ENCODE peak calls at places on chromosomes 6 and 20, in four cellular contexts. U is AG04450, A is tibial artery, B is stomach. C is an unnamed sample.

GRCh38 chr20:49384437-49385434 is 97.7 kb downstream of the KCNB1 start:
- DNase-seq in B (peak; percentile 59), U (no peak), A (peak; percentile 79), C (peak; percentile 56)

GRCh38 chr6:117266948-117267347 is 1.6 kb downstream of the VGLL2 start:
- DNase-seq in A (no peak), B (no peak), U (no peak), C (no peak)

GRCh38 chr6:2498224-2498623 is 252.5 kb downstream of the MYLK4 start:
- DNase-seq in B (no peak), A (no peak), U (no peak), C (no peak)

GRCh38 chr6:6861995-6862394 is 245.8 kb upstream of the RREB1 start:
- DNase-seq in B (no peak), U (no peak), A (no peak), C (no peak)

GRCh38 chr20:35939264-35939663 is 15.0 kb downstream of the SCAND1 start:
- DNase-seq in B (no peak), U (no peak), A (no peak), C (no peak)

GRCh38 chr6:170152111-170152926 is 138.6 kb downstream of the DLL1 start:
- DNase-seq in B (peak; percentile 80), A (peak; percentile 63), U (no peak), C (no peak)

GRCh38 chr6:149755300-149756260 is 6.0 kb downstream of the PCMT1 start:
- DNase-seq in A (no peak), B (no peak), U (no peak), C (no peak)

GRCh38 chr6:24899647-24900325 is 36.0 kb downstream of the RIPOR2 start:
- DNase-seq in A (no peak), U (no peak), B (no peak), C (no peak)

GRCh38 chr20:38633577-38634093 is 32.0 kb downstream of the ARHGAP40 start:
- DNase-seq in B (peak; percentile 53), A (no peak), U (no peak), C (peak; percentile 65)

GRCh38 chr20:61762208-61762710 is 303.4 kb downstream of the TAF4 start:
- DNase-seq in B (no peak), A (peak; percentile 35), U (no peak), C (no peak)

GRCh38 chr6:140653985-140654384 is 1279.5 kb upstream of the CITED2 start:
- DNase-seq in A (no peak), B (no peak), U (no peak), C (no peak)

GRCh38 chr6:16321826-16322225 is 83.4 kb downstream of the GMPR start:
- DNase-seq in A (no peak), U (no peak), B (no peak), C (no peak)

GRCh38 chr20:37821691-37822655 is 81.0 kb upstream of the VSTM2L start:
- DNase-seq in A (no peak), U (peak; percentile 70), B (no peak), C (peak; percentile 89)

GRCh38 chr6:169934699-169935347 is 183.4 kb downstream of the ERMARD start:
- DNase-seq in A (no peak), U (no peak), B (no peak), C (no peak)

GRCh38 chr6:74651948-74652347 is 553.9 kb downstream of the COL12A1 start:
- DNase-seq in A (no peak), U (no peak), B (no peak), C (no peak)

GRCh38 chr6:68778356-68779020 is 143.4 kb downstream of the ADGRB3 start:
- DNase-seq in B (no peak), U (no peak), A (no peak), C (no peak)

GRCh38 chr6:43993881-43994523 is 133.2 kb downstream of the MRPL14 start:
- DNase-seq in U (no peak), B (no peak), A (peak; percentile 40), C (no peak)

GRCh38 chr6:34718867-34719441 is 22.4 kb upstream of the ILRUN start:
- DNase-seq in B (no peak), A (no peak), U (no peak), C (no peak)

GRCh38 chr6:40947876-40948514 is 91.0 kb downstream of the UNC5CL start:
- DNase-seq in B (no peak), A (no peak), U (no peak), C (peak; percentile 81)

GRCh38 chr6:130933712-130934200 is 106.5 kb downstream of the SMLR1 start:
- DNase-seq in U (no peak), B (no peak), A (peak; percentile 66), C (peak; percentile 72)

GRCh38 chr6:95867205-95867604 is 148.6 kb upstream of the FUT9 start:
- DNase-seq in A (no peak), B (no peak), U (no peak), C (no peak)

GRCh38 chr6:82783587-82784253 is 281.9 kb downstream of the UBE3D start:
- DNase-seq in B (no peak), U (no peak), A (no peak), C (no peak)

GRCh38 chr20:25205277-25206062 is 10.0 kb downstream of the ENTPD6 start:
- DNase-seq in U (no peak), A (no peak), B (peak; percentile 17), C (no peak)

GRCh38 chr6:28751963-28752350 is 171.8 kb downstream of the TRIM27 start:
- DNase-seq in U (no peak), A (no peak), B (no peak), C (no peak)

GRCh38 chr20:53907968-53908751 is 162.2 kb downstream of the BCAS1 start:
- DNase-seq in A (peak; percentile 5), B (no peak), U (no peak), C (no peak)

GRCh38 chr20:47546184-47547033 is 44.7 kb downstream of the NCOA3 start:
- DNase-seq in U (peak; percentile 83), A (no peak), B (no peak), C (no peak)

GRCh38 chr20:62651285-62652021 is 9.2 kb downstream of the SLCO4A1 start:
- DNase-seq in B (peak; percentile 88), A (peak; percentile 81), U (no peak), C (no peak)

GRCh38 chr6:12082368-12082767 is 70.3 kb downstream of the HIVEP1 start:
- DNase-seq in U (no peak), A (no peak), B (no peak), C (no peak)

GRCh38 chr6:24667378-24667803 is 514 bp downstream of the ACOT13 start:
- DNase-seq in U (no peak), A (no peak), B (no peak), C (no peak)

GRCh38 chr6:53837875-53838806 is 43.3 kb downstream of the LRRC1 start:
- DNase-seq in A (no peak), B (no peak), U (no peak), C (no peak)

GRCh38 chr20:8507231-8507630 is 375.2 kb downstream of the PLCB1 start:
- DNase-seq in U (no peak), B (no peak), A (no peak), C (no peak)

GRCh38 chr6:69594405-69594804 is 202.4 kb downstream of the LMBRD1 start:
- DNase-seq in A (no peak), U (no peak), B (no peak), C (no peak)

GRCh38 chr6:85669735-85670194 is 27.1 kb upstream of the SYNCRIP start:
- DNase-seq in U (no peak), B (no peak), A (no peak), C (peak; percentile 28)

GRCh38 chr6:133995758-133996157 is 42.7 kb downstream of the TBPL1 start:
- DNase-seq in B (no peak), A (no peak), U (no peak), C (no peak)

GRCh38 chr6:167565388-167565787 is 240.5 kb downstream of the TTLL2 start:
- DNase-seq in U (no peak), B (no peak), A (no peak), C (no peak)

DNA sequence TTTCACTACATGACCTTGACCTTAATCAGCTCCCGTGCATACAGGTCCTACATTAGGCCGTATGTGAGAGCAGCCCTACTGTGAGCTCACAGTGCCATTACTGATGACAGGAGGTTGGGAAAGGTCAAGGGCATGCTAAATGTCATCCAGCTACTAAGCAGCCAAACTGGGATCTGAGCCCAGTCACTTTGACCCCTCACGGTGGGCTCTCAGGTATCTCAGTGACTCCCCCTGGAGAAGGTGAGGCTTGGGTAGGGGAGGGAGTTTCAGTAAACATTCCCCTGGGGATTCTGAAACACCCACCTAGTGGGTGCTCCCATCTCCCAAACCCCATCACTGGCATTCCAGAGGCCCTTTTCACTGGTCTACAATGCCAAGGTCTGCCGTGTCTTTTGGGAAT is 61.5 kb downstream of the BFSP1 start:
- DNase-seq in B (no peak), A (no peak), U (no peak), C (no peak)
- H3K9me3 ChIP-seq in B (no peaks in the 10 kb centered on the region), A (no peaks in the 10 kb centered on the region), U (peaks cover 2% of the 10 kb centered on the region), C (peaks cover 2% of the 10 kb centered on the region)

GRCh38 chr6:27495386-27496135 is 22.7 kb upstream of the ZNF184 start:
- DNase-seq in A (peak; percentile 82), U (no peak), B (no peak), C (peak; percentile 97)
- H3K27ac ChIP-seq in A (peak overlapping the region; percentile 64), U (peak overlapping the region; percentile 72), B (no peak overlapping the region), C (peak overlapping the region; percentile 7)

GRCh38 chr6:112470396-112470795 is 123.3 kb downstream of the RFPL4B start:
- DNase-seq in U (no peak), B (no peak), A (no peak), C (no peak)
- H3K9me3 ChIP-seq in U (no peaks in the 10 kb centered on the region), B (no peaks in the 10 kb centered on the region), A (no peaks in the 10 kb centered on the region), C (no peaks in the 10 kb centered on the region)

GRCh38 chr6:52554684-52555280 is 22.1 kb downstream of the TRAM2 start:
- DNase-seq in B (no peak), A (peak; percentile 39), U (no peak), C (no peak)
- H3K27ac ChIP-seq in B (no peak overlapping the region), A (peak overlapping the region; percentile 67), U (peak overlapping the region; percentile 57), C (no peak overlapping the region)

GRCh38 chr6:125285353-125285752 is 16.4 kb downstream of the HDDC2 start:
- DNase-seq in B (no peak), A (no peak), U (no peak), C (no peak)

GRCh38 chr6:125285936-125286335 is 15.8 kb downstream of the HDDC2 start:
- DNase-seq in U (no peak), A (no peak), B (no peak), C (no peak)

GRCh38 chr6:125293587-125293986 is 8.2 kb downstream of the HDDC2 start:
- DNase-seq in B (no peak), U (no peak), A (no peak), C (no peak)

DNA sequence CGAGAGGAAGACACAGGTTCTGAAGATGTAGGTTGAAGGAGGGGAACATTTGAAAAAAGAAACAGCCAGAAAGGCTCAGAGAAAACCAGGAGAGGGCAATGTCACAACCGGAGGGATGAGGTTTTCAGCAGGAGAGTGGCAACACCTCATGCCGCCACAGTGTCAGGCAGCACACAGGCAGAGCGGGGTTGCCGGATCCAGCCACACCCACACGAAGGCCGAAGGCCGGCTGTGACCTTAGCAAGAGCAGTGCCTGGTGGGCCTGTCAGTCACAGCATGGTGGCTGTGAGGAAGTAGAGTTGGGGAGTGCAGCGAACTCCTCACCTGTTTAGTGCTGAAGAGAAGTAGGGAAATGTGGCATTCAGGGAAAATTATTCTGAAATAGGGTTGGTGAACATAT is 14.0 kb downstream of the HDDC2 start:
- DNase-seq in A (no peak), B (no peak), U (no peak), C (no peak)
- H3K9me3 ChIP-seq in A (no peaks in the 10 kb centered on the region), B (no peaks in the 10 kb centered on the region), U (peaks cover 3% of the 10 kb centered on the region), C (no peaks in the 10 kb centered on the region)

GRCh38 chr6:30076333-30076732 is 764 bp upstream of the RNF39 start:
- DNase-seq in U (no peak), A (no peak), B (no peak), C (no peak)
- H3K27ac ChIP-seq in U (no peak overlapping the region), A (no peak overlapping the region), B (peak overlapping the region; percentile 75), C (no peak overlapping the region)